ENCODE peak calls at places on chromosome 5, in seven cellular contexts. One of them, this sample, is unnamed.

GRCh38 chr5:7519564-7519963 is 123.6 kb downstream of the ADCY2 start:
- DNase-seq in nephron progenitor cell: no peak
- DNase-seq in naive thymus-derived CD8-positive, alpha-beta T cell: no peak
- DNase-seq in AG20443: no peak
- DNase-seq in ascending aorta: no peak
- DNase-seq in psoas muscle: no peak
- DNase-seq in effector memory CD4-positive, alpha-beta T cell: no peak
- DNase-seq in this sample: no peak

GRCh38 chr5:79795764-79796398 is 106.2 kb downstream of the CMYA5 start:
- DNase-seq in psoas muscle: peak
- DNase-seq in naive thymus-derived CD8-positive, alpha-beta T cell: no peak
- DNase-seq in AG20443: peak
- DNase-seq in nephron progenitor cell: no peak
- DNase-seq in effector memory CD4-positive, alpha-beta T cell: no peak
- DNase-seq in ascending aorta: no peak
- DNase-seq in this sample: no peak

GRCh38 chr5:173333900-173334685 is 5.9 kb upstream of the STC2 start:
- DNase-seq in nephron progenitor cell: no peak
- DNase-seq in ascending aorta: no peak
- DNase-seq in effector memory CD4-positive, alpha-beta T cell: no peak
- DNase-seq in naive thymus-derived CD8-positive, alpha-beta T cell: no peak
- DNase-seq in AG20443: peak
- DNase-seq in psoas muscle: no peak
- DNase-seq in this sample: no peak

GRCh38 chr5:18553269-18553668 is 919.0 kb downstream of the TAF11L14 start:
- DNase-seq in AG20443: no peak
- DNase-seq in psoas muscle: no peak
- DNase-seq in ascending aorta: no peak
- DNase-seq in effector memory CD4-positive, alpha-beta T cell: no peak
- DNase-seq in naive thymus-derived CD8-positive, alpha-beta T cell: no peak
- DNase-seq in nephron progenitor cell: no peak
- DNase-seq in this sample: no peak

GRCh38 chr5:179256229-179257189 is 88.8 kb downstream of the ADAMTS2 start:
- DNase-seq in nephron progenitor cell: no peak
- DNase-seq in psoas muscle: no peak
- DNase-seq in AG20443: peak
- DNase-seq in naive thymus-derived CD8-positive, alpha-beta T cell: no peak
- DNase-seq in effector memory CD4-positive, alpha-beta T cell: no peak
- DNase-seq in ascending aorta: peak
- DNase-seq in this sample: no peak

GRCh38 chr5:173114536-173114935 is 29.8 kb upstream of the BNIP1 start:
- DNase-seq in effector memory CD4-positive, alpha-beta T cell: no peak
- DNase-seq in AG20443: no peak
- DNase-seq in nephron progenitor cell: no peak
- DNase-seq in ascending aorta: no peak
- DNase-seq in naive thymus-derived CD8-positive, alpha-beta T cell: no peak
- DNase-seq in psoas muscle: no peak
- DNase-seq in this sample: no peak

GRCh38 chr5:59021837-59022514 is 439.1 kb downstream of the RAB3C start:
- DNase-seq in AG20443: no peak
- DNase-seq in naive thymus-derived CD8-positive, alpha-beta T cell: no peak
- DNase-seq in psoas muscle: peak
- DNase-seq in nephron progenitor cell: no peak
- DNase-seq in ascending aorta: no peak
- DNase-seq in effector memory CD4-positive, alpha-beta T cell: no peak
- DNase-seq in this sample: no peak

GRCh38 chr5:15807861-15808260 is 307.9 kb downstream of the FBXL7 start:
- DNase-seq in AG20443: peak
- DNase-seq in ascending aorta: no peak
- DNase-seq in effector memory CD4-positive, alpha-beta T cell: no peak
- DNase-seq in naive thymus-derived CD8-positive, alpha-beta T cell: no peak
- DNase-seq in nephron progenitor cell: no peak
- DNase-seq in psoas muscle: peak
- DNase-seq in this sample: no peak

GRCh38 chr5:58022055-58022454 is 437.8 kb downstream of the PLK2 start:
- DNase-seq in effector memory CD4-positive, alpha-beta T cell: no peak
- DNase-seq in psoas muscle: no peak
- DNase-seq in AG20443: peak
- DNase-seq in ascending aorta: no peak
- DNase-seq in naive thymus-derived CD8-positive, alpha-beta T cell: no peak
- DNase-seq in nephron progenitor cell: no peak
- DNase-seq in this sample: no peak

GRCh38 chr5:56588636-56589485 is 226.5 kb upstream of the MAP3K1 start:
- DNase-seq in ascending aorta: no peak
- DNase-seq in nephron progenitor cell: peak
- DNase-seq in naive thymus-derived CD8-positive, alpha-beta T cell: peak
- DNase-seq in AG20443: peak
- DNase-seq in psoas muscle: peak
- DNase-seq in effector memory CD4-positive, alpha-beta T cell: peak
- DNase-seq in this sample: no peak

GRCh38 chr5:178058321-178059012 is 54.9 kb upstream of the N4BP3 start:
- DNase-seq in effector memory CD4-positive, alpha-beta T cell: no peak
- DNase-seq in nephron progenitor cell: no peak
- DNase-seq in psoas muscle: no peak
- DNase-seq in naive thymus-derived CD8-positive, alpha-beta T cell: no peak
- DNase-seq in ascending aorta: peak
- DNase-seq in AG20443: no peak
- DNase-seq in this sample: no peak

GRCh38 chr5:172525633-172526360 is 71.5 kb upstream of the SH3PXD2B start:
- DNase-seq in naive thymus-derived CD8-positive, alpha-beta T cell: no peak
- DNase-seq in AG20443: no peak
- DNase-seq in nephron progenitor cell: no peak
- DNase-seq in effector memory CD4-positive, alpha-beta T cell: no peak
- DNase-seq in ascending aorta: no peak
- DNase-seq in psoas muscle: no peak
- DNase-seq in this sample: no peak

GRCh38 chr5:81117566-81117965 is 115.6 kb upstream of the CKMT2 start:
- DNase-seq in effector memory CD4-positive, alpha-beta T cell: no peak
- DNase-seq in nephron progenitor cell: no peak
- DNase-seq in psoas muscle: no peak
- DNase-seq in naive thymus-derived CD8-positive, alpha-beta T cell: no peak
- DNase-seq in AG20443: no peak
- DNase-seq in ascending aorta: no peak
- DNase-seq in this sample: no peak

GRCh38 chr5:112551437-112552018 is 132.5 kb upstream of the EPB41L4A start:
- DNase-seq in psoas muscle: no peak
- DNase-seq in nephron progenitor cell: peak
- DNase-seq in naive thymus-derived CD8-positive, alpha-beta T cell: peak
- DNase-seq in effector memory CD4-positive, alpha-beta T cell: no peak
- DNase-seq in AG20443: peak
- DNase-seq in ascending aorta: no peak
- DNase-seq in this sample: no peak

GRCh38 chr5:120465281-120465961 is 1.3 kb downstream of the PRR16 start:
- DNase-seq in ascending aorta: peak
- DNase-seq in naive thymus-derived CD8-positive, alpha-beta T cell: no peak
- DNase-seq in effector memory CD4-positive, alpha-beta T cell: no peak
- DNase-seq in psoas muscle: peak
- DNase-seq in AG20443: peak
- DNase-seq in nephron progenitor cell: peak
- DNase-seq in this sample: no peak

GRCh38 chr5:150780816-150781221 is 2.3 kb downstream of the SMIM3 start:
- DNase-seq in AG20443: peak
- DNase-seq in ascending aorta: no peak
- DNase-seq in naive thymus-derived CD8-positive, alpha-beta T cell: no peak
- DNase-seq in effector memory CD4-positive, alpha-beta T cell: no peak
- DNase-seq in psoas muscle: no peak
- DNase-seq in nephron progenitor cell: no peak
- DNase-seq in this sample: no peak

GRCh38 chr5:135106610-135107009 is 72.6 kb upstream of the PITX1 start:
- DNase-seq in ascending aorta: no peak
- DNase-seq in effector memory CD4-positive, alpha-beta T cell: no peak
- DNase-seq in psoas muscle: no peak
- DNase-seq in nephron progenitor cell: no peak
- DNase-seq in AG20443: no peak
- DNase-seq in naive thymus-derived CD8-positive, alpha-beta T cell: no peak
- DNase-seq in this sample: no peak

GRCh38 chr5:125595095-125595494 is 828.1 kb upstream of the GRAMD2B start:
- DNase-seq in effector memory CD4-positive, alpha-beta T cell: no peak
- DNase-seq in AG20443: peak
- DNase-seq in naive thymus-derived CD8-positive, alpha-beta T cell: no peak
- DNase-seq in nephron progenitor cell: no peak
- DNase-seq in ascending aorta: no peak
- DNase-seq in psoas muscle: peak
- DNase-seq in this sample: no peak

GRCh38 chr5:34053133-34053532 is 10.1 kb upstream of the C1QTNF3 start:
- DNase-seq in psoas muscle: no peak
- DNase-seq in nephron progenitor cell: no peak
- DNase-seq in naive thymus-derived CD8-positive, alpha-beta T cell: no peak
- DNase-seq in effector memory CD4-positive, alpha-beta T cell: no peak
- DNase-seq in AG20443: peak
- DNase-seq in ascending aorta: no peak
- DNase-seq in this sample: no peak

This sample was measured in KG1.